ENCODE peak calls at places on chromosomes 3 and 15, in five cellular contexts. Z is PC-9, E is uterus, P is GM12878, B is GM23338. L is an unnamed sample. For H3K27me3, the result is how much of the 10 kb centered on the place peaks cover.

GRCh38 chr3:151113342-151113741 is 27.9 kb downstream of the MED12L start:
- DNase-seq in P (no peak), Z (no peak), E (no peak), B (no peak), L (no peak)

GRCh38 chr15:86010891-86011290 is 68.8 kb upstream of the AGBL1 start:
- DNase-seq in E (no peak), Z (no peak), B (no peak), P (no peak), L (no peak)

GRCh38 chr15:57340673-57341259 is 35.5 kb upstream of the CGNL1 start:
- DNase-seq in P (peak), Z (peak), B (peak), E (peak), L (no peak)

GRCh38 chr3:96491868-96492267 is 322.5 kb upstream of the EPHA6 start:
- DNase-seq in E (no peak), Z (no peak), P (no peak), B (no peak), L (no peak)

GRCh38 chr3:11452988-11453847 is 181.0 kb downstream of the ATG7 start:
- DNase-seq in E (peak), P (no peak), Z (no peak), B (no peak), L (no peak)

GRCh38 chr3:98778383-98778782 is 15.2 kb downstream of the ST3GAL6 start:
- DNase-seq in B (no peak), Z (no peak), E (no peak), P (no peak), L (no peak)

GRCh38 chr15:59644757-59645156 is 12.6 kb downstream of the GTF2A2 start:
- DNase-seq in P (no peak), Z (no peak), E (no peak), B (no peak), L (no peak)

GRCh38 chr3:179266701-179267211 is 15.8 kb upstream of the KCNMB3 start:
- DNase-seq in E (no peak), P (no peak), B (no peak), Z (no peak), L (no peak)

GRCh38 chr3:57150097-57150496 is 15.1 kb downstream of the IL17RD start:
- DNase-seq in Z (no peak), P (no peak), E (no peak), B (no peak), L (no peak)

GRCh38 chr3:76111808-76112207 is 326.5 kb upstream of the ZNF717 start:
- DNase-seq in E (no peak), Z (no peak), P (no peak), B (no peak), L (no peak)

GRCh38 chr3:37571269-37571668 is 290.4 kb upstream of the CTDSPL start:
- DNase-seq in E (no peak), Z (no peak), B (no peak), P (no peak), L (no peak)

GRCh38 chr3:196399485-196399945 is 32.7 kb downstream of the UBXN7 start:
- DNase-seq in Z (peak), E (no peak), P (no peak), B (no peak), L (no peak)

GRCh38 chr3:64276131-64276530 is 50.9 kb upstream of the PRICKLE2 start:
- DNase-seq in P (no peak), Z (no peak), B (no peak), E (no peak), L (no peak)
- H3K27me3 ChIP-seq in P (under half), Z (under half), B (under half), E (under half), L (under half)

DNA sequence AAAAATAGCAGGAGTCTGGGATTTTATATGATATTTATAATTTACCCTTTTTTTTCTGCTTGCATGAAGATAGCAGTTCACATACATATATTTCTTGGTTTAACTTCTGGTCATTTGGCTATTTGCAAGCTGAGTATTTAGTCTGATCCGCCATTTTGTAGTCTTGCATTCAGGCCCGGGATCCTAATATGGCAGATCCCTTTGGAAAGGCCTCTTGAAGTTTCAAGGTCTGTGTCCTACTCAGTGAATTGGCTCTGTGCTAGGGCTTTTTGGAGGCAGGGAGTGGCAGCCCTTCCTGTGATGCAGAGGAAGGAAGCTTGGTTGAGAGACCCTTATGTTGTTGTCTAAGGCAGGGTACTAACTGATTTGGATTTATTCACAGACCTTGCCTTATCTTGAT is 2.9 kb downstream of the SNRPN start:
- DNase-seq in P (no peak), Z (no peak), E (no peak), B (peak), L (no peak)
- H3K4me3 ChIP-seq in P (peak), Z (no peak), E (no peak), B (peak), L (no peak)

DNA sequence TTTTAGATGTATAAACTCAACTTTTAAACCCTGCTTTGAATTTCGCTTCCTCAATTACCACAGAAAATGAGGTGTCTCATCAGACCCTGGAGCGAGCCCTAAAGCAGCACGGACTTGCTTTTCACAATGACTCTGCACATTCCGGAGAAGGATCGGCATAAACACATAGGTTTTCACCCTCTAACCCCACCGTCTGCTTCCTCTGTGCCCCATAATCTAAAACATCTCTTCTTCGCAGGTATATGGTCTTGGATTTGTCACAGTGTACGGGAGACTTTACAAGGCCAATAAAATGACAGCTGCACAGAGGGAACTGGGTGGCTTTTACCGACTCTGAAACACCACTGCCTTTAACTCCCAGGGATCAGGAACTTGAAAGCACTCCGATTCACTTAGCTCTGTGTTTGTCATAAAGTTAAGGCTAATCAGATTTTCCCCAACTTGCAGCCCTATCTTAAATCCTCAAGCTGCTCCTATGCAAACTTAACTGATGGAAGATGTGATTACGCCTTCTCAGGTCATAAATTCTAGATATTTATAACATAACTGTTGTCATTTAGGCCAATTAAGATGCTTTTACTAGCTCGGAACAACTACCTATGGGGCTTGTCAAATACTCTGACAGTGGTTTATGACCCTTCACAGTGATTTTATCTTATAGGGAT is 133.4 kb upstream of the WNT5A start:
- DNase-seq in E (no peak), B (peak), P (peak), Z (peak), L (no peak)
- H3K27me3 ChIP-seq in E (under half), B (under half), P (under half), Z (under half), L (under half)

GRCh38 chr3:116443096-116443793 is 2.0 kb downstream of the LSAMP start:
- DNase-seq in P (no peak), Z (no peak), B (peak), E (no peak), L (no peak)
- H3K4me3 ChIP-seq in P (no peak), Z (no peak), B (peak), E (no peak), L (no peak)

GRCh38 chr3:128491900-128492352 is 1.1 kb downstream of the GATA2 start:
- DNase-seq in B (no peak), P (no peak), Z (no peak), E (no peak), L (no peak)

GRCh38 chr3:128492353-128493220 is at the start of gene GATA2:
- DNase-seq in Z (no peak), E (peak), P (no peak), B (peak), L (no peak)

GRCh38 chr3:128490650-128491070 is 2.3 kb downstream of the GATA2 start:
- DNase-seq in Z (no peak), B (no peak), E (no peak), P (no peak), L (no peak)

GRCh38 chr3:128489860-128490649 is 2.9 kb downstream of the GATA2 start:
- DNase-seq in P (no peak), E (peak), Z (peak), B (peak), L (no peak)

GRCh38 chr3:128491071-128491899 is 1.7 kb downstream of the GATA2 start:
- DNase-seq in B (no peak), E (peak), Z (no peak), P (no peak), L (peak)
- H3K27me3 ChIP-seq in B (half or more), E (under half), Z (under half), P (under half), L (under half)

GRCh38 chr3:128845119-128845518 is 34.3 kb upstream of the ACAD9 start:
- DNase-seq in E (no peak), B (peak), Z (peak), P (no peak), L (no peak)

GRCh38 chr3:128845695-128846491 is 33.5 kb upstream of the ACAD9 start:
- DNase-seq in E (peak), Z (peak), P (peak), B (peak), L (peak)

GRCh38 chr3:128847631-128848370 is 31.6 kb upstream of the ACAD9 start:
- DNase-seq in Z (no peak), P (no peak), E (no peak), B (no peak), L (no peak)

GRCh38 chr3:128844502-128844901 is 34.9 kb upstream of the ACAD9 start:
- DNase-seq in Z (no peak), P (no peak), E (no peak), B (no peak), L (no peak)

GRCh38 chr3:128846501-128846900 is 32.9 kb upstream of the ACAD9 start:
- DNase-seq in B (no peak), Z (no peak), E (no peak), P (no peak), L (no peak)
- H3K4me3 ChIP-seq in B (peak), Z (no peak), E (no peak), P (no peak), L (no peak)

DNA sequence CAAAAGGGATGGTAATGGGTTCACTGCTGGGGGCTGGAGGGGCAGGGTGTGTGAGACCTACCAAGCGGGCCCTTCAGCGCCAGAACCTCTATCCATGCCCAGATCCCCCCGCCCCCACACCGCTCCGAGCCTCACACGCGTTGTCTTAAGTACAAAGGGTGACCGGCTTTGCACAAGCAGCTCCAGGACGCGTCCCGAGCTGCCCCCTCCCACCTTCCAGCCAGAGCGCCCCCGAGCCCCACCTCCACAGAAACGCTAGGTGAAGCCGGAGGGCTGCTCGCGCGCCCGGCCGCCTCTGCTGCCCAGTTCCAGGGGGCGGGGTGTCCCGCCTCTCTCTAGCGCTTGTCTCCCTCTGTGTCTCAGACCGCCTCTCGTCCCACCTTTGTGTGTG is 1.2 kb downstream of the WNT7A start:
- DNase-seq in E (no peak), Z (peak), P (no peak), B (peak), L (peak)
- H3K27me3 ChIP-seq in E (under half), Z (under half), P (under half), B (half or more), L (under half)

DNA sequence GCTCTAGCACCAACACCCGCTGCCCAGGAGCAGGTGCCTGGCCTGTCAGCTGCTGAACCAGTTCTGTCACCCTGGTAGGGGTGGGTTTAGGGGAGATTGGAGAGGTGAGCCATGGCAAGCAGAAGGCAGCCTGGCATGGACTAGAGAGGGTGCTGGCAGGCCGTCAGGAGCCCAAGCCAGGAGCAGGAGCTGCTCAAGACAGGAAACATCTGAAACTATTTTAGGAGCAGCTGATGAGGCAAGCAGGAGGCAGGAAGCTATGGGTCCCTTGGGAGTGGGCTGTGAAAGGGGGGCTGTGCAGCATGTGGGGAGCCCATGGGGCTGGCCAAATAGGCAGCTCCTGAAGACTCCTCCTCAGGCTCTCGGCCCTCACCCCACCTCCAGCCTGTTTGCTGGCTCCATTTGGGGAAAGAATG is 2.3 kb downstream of the INKA1 start:
- DNase-seq in B (no peak), Z (no peak), E (peak), P (no peak), L (no peak)
- H3K4me3 ChIP-seq in B (peak), Z (no peak), E (no peak), P (peak), L (no peak)